ENCODE peak calls at places on chromosomes 16 and 17, in four cellular contexts. One of them, this sample, is unnamed.

GRCh38 chr17:15475620-15476354 is 8.4 kb upstream of the CDRT4 start:
- DNase-seq in RWPE1: no peak
- DNase-seq in NB4: no peak
- DNase-seq in PC-3: no peak
- DNase-seq in this sample: no peak

GRCh38 chr16:47732122-47732805 is 271.1 kb downstream of the PHKB start:
- DNase-seq in RWPE1: peak; percentile 56
- DNase-seq in NB4: peak; percentile 95
- DNase-seq in PC-3: peak; percentile 72
- DNase-seq in this sample: no peak

GRCh38 chr16:15573274-15573895 is 69.6 kb downstream of the MARF1 start:
- DNase-seq in NB4: no peak
- DNase-seq in PC-3: no peak
- DNase-seq in RWPE1: no peak
- DNase-seq in this sample: no peak

GRCh38 chr17:37490638-37491614 is 1.2 kb downstream of the DUSP14 start:
- DNase-seq in RWPE1: peak; percentile 86
- DNase-seq in NB4: peak; percentile 85
- DNase-seq in PC-3: peak; percentile 87
- DNase-seq in this sample: peak; percentile 92

GRCh38 chr16:56288019-56288418 is 96.7 kb downstream of the GNAO1 start:
- DNase-seq in PC-3: no peak
- DNase-seq in RWPE1: no peak
- DNase-seq in NB4: no peak
- DNase-seq in this sample: no peak

GRCh38 chr17:82910041-82910481 is 70.2 kb upstream of the ZNF750 start:
- DNase-seq in RWPE1: no peak
- DNase-seq in PC-3: no peak
- DNase-seq in NB4: no peak
- DNase-seq in this sample: no peak

GRCh38 chr17:38871247-38871991 is 1.6 kb downstream of the LASP1 start:
- DNase-seq in RWPE1: peak; percentile 88
- DNase-seq in NB4: peak; percentile 94
- DNase-seq in PC-3: peak; percentile 81
- DNase-seq in this sample: peak; percentile 97

GRCh38 chr16:47392114-47392513 is 68.7 kb downstream of the ITFG1 start:
- DNase-seq in RWPE1: no peak
- DNase-seq in NB4: peak; percentile 94
- DNase-seq in PC-3: peak; percentile 71
- DNase-seq in this sample: peak; percentile 48

GRCh38 chr17:74872313-74873035 is at the start of gene FDXR:
- DNase-seq in PC-3: peak; percentile 21
- DNase-seq in NB4: no peak
- DNase-seq in RWPE1: peak; percentile 46
- DNase-seq in this sample: no peak

GRCh38 chr17:62064029-62064790 is 868 bp downstream of the MED13 start:
- DNase-seq in RWPE1: peak; percentile 46
- DNase-seq in PC-3: peak; percentile 67
- DNase-seq in NB4: peak; percentile 45
- DNase-seq in this sample: no peak

GRCh38 chr16:25184771-25185170 is 32.0 kb upstream of the AQP8 start:
- DNase-seq in NB4: no peak
- DNase-seq in RWPE1: no peak
- DNase-seq in PC-3: no peak
- DNase-seq in this sample: no peak

GRCh38 chr16:13046422-13046821 is 145.0 kb downstream of the SHISA9 start:
- DNase-seq in RWPE1: no peak
- DNase-seq in NB4: no peak
- DNase-seq in PC-3: no peak
- DNase-seq in this sample: no peak

GRCh38 chr16:31464781-31465260 is 5.5 kb downstream of the ARMC5 start:
- DNase-seq in NB4: no peak
- DNase-seq in PC-3: no peak
- DNase-seq in RWPE1: no peak
- DNase-seq in this sample: no peak

GRCh38 chr17:21061158-21061835 is 18.5 kb upstream of the USP22 start:
- DNase-seq in RWPE1: no peak
- DNase-seq in NB4: no peak
- DNase-seq in PC-3: no peak
- DNase-seq in this sample: no peak

GRCh38 chr17:49157784-49158183 is 25.2 kb downstream of the B4GALNT2 start:
- DNase-seq in NB4: peak; percentile 18
- DNase-seq in RWPE1: peak; percentile 33
- DNase-seq in PC-3: peak; percentile 39
- DNase-seq in this sample: peak; percentile 50

GRCh38 chr17:78789663-78790181 is 7.6 kb upstream of the CYTH1 start:
- DNase-seq in PC-3: no peak
- DNase-seq in NB4: no peak
- DNase-seq in RWPE1: no peak
- DNase-seq in this sample: no peak

GRCh38 chr16:15482068-15482747 is 47.8 kb downstream of the BMERB1 start:
- DNase-seq in NB4: peak; percentile 7
- DNase-seq in PC-3: peak; percentile 94
- DNase-seq in RWPE1: peak; percentile 96
- DNase-seq in this sample: peak; percentile 86

GRCh38 chr16:11272921-11273720 is at the start of gene PRM3:
- DNase-seq in NB4: no peak
- DNase-seq in RWPE1: no peak
- DNase-seq in PC-3: no peak
- DNase-seq in this sample: no peak

DNA sequence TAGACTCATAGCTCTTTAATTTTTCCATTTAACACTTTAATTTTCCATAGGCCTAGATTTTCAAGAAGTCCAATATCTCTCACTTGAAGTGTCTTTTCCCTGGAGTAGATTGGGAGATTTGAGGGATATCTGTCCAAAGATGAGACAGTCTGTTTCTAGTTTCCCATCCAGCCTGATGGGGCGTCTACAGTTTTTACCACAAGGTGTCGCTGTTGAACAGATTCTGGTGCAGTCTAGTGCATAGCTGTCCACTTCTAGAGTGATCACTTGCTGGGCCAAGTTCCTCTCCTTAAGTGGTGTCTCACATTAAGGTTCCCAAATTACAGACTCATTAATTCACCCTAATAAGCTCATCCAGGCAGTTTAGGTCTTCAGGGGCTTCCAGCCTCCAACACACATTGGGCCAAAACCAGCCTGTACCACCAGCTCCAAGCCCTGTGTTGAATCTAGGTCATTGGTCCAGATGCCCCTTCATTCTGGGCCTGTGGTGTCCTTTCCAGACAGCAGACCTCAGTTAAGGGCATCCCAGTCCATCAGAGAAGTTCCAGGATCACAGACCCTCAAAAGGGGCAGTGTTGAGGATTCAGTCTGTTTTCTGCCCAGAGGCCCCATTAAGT is 9.4 kb downstream of the SNX20 start:
- DNase-seq in RWPE1: no peak
- DNase-seq in PC-3: peak; percentile 48
- DNase-seq in NB4: peak; percentile 81
- DNase-seq in this sample: peak; percentile 59
- TF ChIP-seq CTCF in RWPE1: peak; percentile 39
- TF ChIP-seq CTCF in PC-3: peak; percentile 66
- TF ChIP-seq CTCF in NB4: peak; percentile 95
- TF ChIP-seq CTCF in this sample: peak; percentile 71

GRCh38 chr16:6573577-6573976 is 759.1 kb upstream of the RBFOX1 start:
- DNase-seq in NB4: peak; percentile 6
- DNase-seq in PC-3: no peak
- DNase-seq in RWPE1: no peak
- DNase-seq in this sample: no peak
- TF ChIP-seq CTCF in NB4: no peak
- TF ChIP-seq CTCF in PC-3: no peak
- TF ChIP-seq CTCF in RWPE1: no peak
- TF ChIP-seq CTCF in this sample: no peak

GRCh38 chr16:83887088-83887487 is 11.8 kb upstream of the MLYCD start:
- DNase-seq in RWPE1: peak; percentile 29
- DNase-seq in PC-3: peak; percentile 49
- DNase-seq in NB4: peak; percentile 15
- DNase-seq in this sample: no peak
- TF ChIP-seq CTCF in RWPE1: peak; percentile 45
- TF ChIP-seq CTCF in PC-3: peak; percentile 68
- TF ChIP-seq CTCF in NB4: peak; percentile 23
- TF ChIP-seq CTCF in this sample: no peak

GRCh38 chr17:70608957-70609356 is 439.6 kb downstream of the KCNJ2 start:
- DNase-seq in NB4: no peak
- DNase-seq in RWPE1: no peak
- DNase-seq in PC-3: no peak
- DNase-seq in this sample: no peak
- TF ChIP-seq CTCF in NB4: no peak
- TF ChIP-seq CTCF in RWPE1: no peak
- TF ChIP-seq CTCF in PC-3: no peak
- TF ChIP-seq CTCF in this sample: no peak

DNA sequence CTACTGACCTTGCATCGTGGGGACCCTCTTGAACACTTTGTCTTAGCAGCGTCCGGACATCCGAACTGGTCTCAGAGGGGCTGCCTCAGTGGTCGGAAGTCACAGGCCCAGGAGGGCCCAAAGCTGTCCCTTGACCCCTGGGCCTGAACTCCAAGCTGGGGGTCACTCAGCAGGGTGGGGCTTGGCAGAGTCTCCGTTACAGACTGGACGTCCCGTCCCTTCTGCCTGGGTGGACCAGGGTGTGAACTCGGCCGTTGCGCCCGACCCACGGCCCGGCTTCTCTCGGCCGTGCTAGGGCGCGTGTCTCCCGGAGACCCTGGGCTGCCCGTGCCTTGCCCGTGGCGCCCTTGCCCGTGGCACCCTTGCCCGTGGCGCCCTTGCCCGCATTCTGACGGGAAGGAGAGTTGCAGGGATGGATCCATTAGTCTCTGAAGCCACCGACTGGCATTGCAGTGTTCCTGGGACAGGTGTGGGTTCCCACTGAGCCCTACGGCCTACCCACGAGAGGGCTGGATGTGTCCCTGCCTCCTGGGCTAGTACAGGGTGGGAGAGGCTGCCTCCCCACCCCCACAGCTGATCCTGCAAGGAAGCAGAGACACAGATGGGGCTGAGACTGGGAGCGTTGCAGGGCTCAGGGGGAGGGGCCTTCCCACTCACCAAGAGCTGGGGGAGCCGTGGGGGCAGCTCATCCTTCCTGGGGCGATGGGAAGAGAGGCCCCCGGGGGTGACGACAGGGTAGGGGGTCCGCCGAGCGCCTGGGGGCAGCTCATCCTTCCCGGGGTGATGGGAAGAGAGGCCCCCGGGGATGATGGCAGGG is 4.9 kb downstream of the CACNA1H start:
- DNase-seq in RWPE1: no peak
- DNase-seq in NB4: no peak
- DNase-seq in PC-3: no peak
- DNase-seq in this sample: no peak
- TF ChIP-seq CTCF in RWPE1: no peak
- TF ChIP-seq CTCF in NB4: no peak
- TF ChIP-seq CTCF in PC-3: no peak
- TF ChIP-seq CTCF in this sample: no peak

DNA sequence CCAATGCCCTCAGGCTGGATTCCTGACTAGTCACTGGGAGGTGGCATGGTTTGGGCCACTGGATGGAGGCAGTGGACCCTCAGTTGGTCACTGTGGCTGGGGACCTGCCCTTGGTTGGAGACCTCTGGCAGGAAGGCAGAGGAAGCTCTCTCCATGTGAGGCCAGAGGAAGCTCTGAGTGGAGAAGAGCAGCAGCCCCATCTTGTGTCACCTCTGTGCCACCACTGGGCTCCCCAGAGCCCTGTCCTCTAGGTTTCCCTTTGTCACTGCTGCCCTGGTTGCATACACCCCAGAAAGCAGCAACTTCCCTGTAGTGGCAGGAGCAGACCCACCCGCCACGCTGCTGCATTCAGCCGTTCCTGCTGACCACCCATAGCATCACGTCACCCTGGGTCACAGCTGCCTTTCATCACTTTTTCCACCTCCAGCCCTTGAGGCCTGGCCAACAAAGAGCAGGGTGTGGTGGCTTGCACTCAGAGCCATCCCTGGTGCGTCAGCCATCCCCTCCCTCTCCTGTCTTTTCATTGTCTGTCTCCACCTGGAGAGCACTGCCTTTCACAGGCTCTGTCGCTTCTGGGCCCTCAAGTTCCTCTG is 11.9 kb downstream of the CTRL start:
- DNase-seq in PC-3: no peak
- DNase-seq in RWPE1: no peak
- DNase-seq in NB4: no peak
- DNase-seq in this sample: no peak
- TF ChIP-seq CTCF in PC-3: no peak
- TF ChIP-seq CTCF in RWPE1: no peak
- TF ChIP-seq CTCF in NB4: peak; percentile 26
- TF ChIP-seq CTCF in this sample: no peak

DNA sequence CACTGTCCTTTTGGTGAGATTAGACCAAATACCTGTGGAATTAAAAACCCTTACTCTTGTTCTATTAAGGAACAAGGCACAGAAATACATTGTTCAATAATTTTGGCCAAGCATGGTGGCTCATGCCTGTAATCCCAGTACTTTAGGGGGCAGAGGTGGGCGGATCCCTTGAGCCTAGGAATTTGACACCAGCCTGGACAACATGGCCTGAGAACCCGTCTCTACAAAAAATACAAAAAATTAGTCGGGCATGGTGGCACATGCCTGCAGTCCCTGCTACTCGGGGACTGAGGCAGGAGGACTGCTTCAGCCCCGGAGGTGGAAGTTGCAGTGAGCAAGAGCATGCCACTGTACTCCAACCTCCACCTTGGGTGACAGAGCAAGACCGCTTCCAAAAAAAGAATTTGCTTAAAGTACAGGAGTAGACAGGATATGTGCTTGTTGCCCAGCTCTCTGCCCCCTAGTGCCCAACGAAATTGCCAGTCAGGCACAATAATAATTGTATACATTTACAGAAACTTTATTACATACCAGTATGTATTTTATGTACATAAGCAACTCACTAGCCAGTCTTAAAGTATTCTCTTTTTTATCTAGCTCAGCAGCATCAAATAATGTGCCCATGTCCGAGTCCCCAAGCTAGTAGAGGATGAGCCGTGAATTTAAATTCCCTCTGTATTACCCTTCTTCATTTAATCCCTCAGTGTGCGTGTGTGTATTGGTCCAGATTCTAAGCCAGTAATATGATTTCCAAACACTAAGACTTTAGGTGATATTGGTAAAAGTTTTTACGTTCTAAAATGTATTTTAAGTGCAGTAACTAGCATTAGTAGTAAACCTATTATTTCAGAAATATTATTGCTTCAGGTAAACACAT is 1.4 kb downstream of the THUMPD1 start:
- DNase-seq in RWPE1: peak; percentile 31
- DNase-seq in NB4: peak; percentile 36
- DNase-seq in PC-3: peak; percentile 37
- DNase-seq in this sample: peak; percentile 43
- TF ChIP-seq CTCF in RWPE1: peak; percentile 64
- TF ChIP-seq CTCF in NB4: peak; percentile 26
- TF ChIP-seq CTCF in PC-3: peak; percentile 59
- TF ChIP-seq CTCF in this sample: peak; percentile 67

GRCh38 chr17:44759096-44759915 is 518 bp downstream of the ADAM11 start:
- DNase-seq in NB4: no peak
- DNase-seq in RWPE1: no peak
- DNase-seq in PC-3: no peak
- DNase-seq in this sample: no peak
- TF ChIP-seq CTCF in NB4: no peak
- TF ChIP-seq CTCF in RWPE1: no peak
- TF ChIP-seq CTCF in PC-3: peak; percentile 23
- TF ChIP-seq CTCF in this sample: peak; percentile 44

GRCh38 chr17:29005936-29006438 is at the start of gene SEZ6:
- DNase-seq in NB4: peak; percentile 78
- DNase-seq in PC-3: peak; percentile 40
- DNase-seq in RWPE1: peak; percentile 67
- DNase-seq in this sample: peak; percentile 69
- TF ChIP-seq CTCF in NB4: no peak
- TF ChIP-seq CTCF in PC-3: no peak
- TF ChIP-seq CTCF in RWPE1: no peak
- TF ChIP-seq CTCF in this sample: no peak

This sample was measured in Calu3.